ENCODE peak calls at places on chromosomes 4 and X, in seven cellular contexts. Z, L, D, S, R, W and T are unnamed samples. For H3K4me1 and H3K9me3, the result is how much of the 10 kb centered on the place peaks cover.

GRCh38 chr4:1207603-1208265 is 35.4 kb upstream of the SPON2 start:
- DNase-seq in R (no peak), W (peak), S (no peak), Z (peak), L (peak), D (no peak), T (peak)

GRCh38 chr4:148315049-148315448 is 127.2 kb downstream of the NR3C2 start:
- DNase-seq in D (no peak), R (no peak), W (no peak), L (peak), Z (peak), S (no peak), T (peak)

GRCh38 chrX:16658284-16658683 is 8.3 kb downstream of the S100G start:
- DNase-seq in R (no peak), W (no peak), Z (peak), D (no peak), S (no peak), L (peak), T (peak)

GRCh38 chr4:171676555-171677215 is 136.5 kb upstream of the GALNTL6 start:
- DNase-seq in D (no peak), W (no peak), R (no peak), S (peak), Z (no peak), L (no peak), T (no peak)

GRCh38 chr4:1024882-1025552 is 13.6 kb downstream of the FGFRL1 start:
- DNase-seq in L (no peak), D (no peak), W (no peak), Z (no peak), S (no peak), R (no peak), T (no peak)

GRCh38 chr4:118825799-118826198 is 10.1 kb downstream of the SEC24D start:
- DNase-seq in W (no peak), L (no peak), S (no peak), Z (no peak), R (no peak), D (no peak), T (no peak)

GRCh38 chr4:21184788-21185187 is 484.5 kb downstream of the PACRGL start:
- DNase-seq in S (no peak), R (no peak), Z (no peak), D (no peak), L (peak), W (no peak), T (no peak)

GRCh38 chr4:140150886-140151699 is 2.9 kb downstream of the MAML3 start:
- DNase-seq in W (peak), L (peak), S (no peak), R (peak), D (peak), Z (peak), T (peak)

GRCh38 chr4:26235500-26235899 is 85.3 kb upstream of the RBPJ start:
- DNase-seq in W (no peak), D (no peak), Z (peak), R (peak), L (peak), S (no peak), T (peak)

GRCh38 chr4:33369366-33369899 is 2649.3 kb downstream of the PCDH7 start:
- DNase-seq in D (no peak), L (peak), W (no peak), Z (peak), R (peak), S (no peak), T (peak)

GRCh38 chrX:155577682-155578081 is 35.1 kb downstream of the TMLHE start:
- DNase-seq in D (no peak), L (no peak), S (peak), Z (no peak), W (no peak), R (no peak), T (no peak)

GRCh38 chr4:87406462-87406861 is 15.5 kb upstream of the HSD17B11 start:
- DNase-seq in D (no peak), R (no peak), Z (no peak), L (no peak), W (no peak), S (no peak), T (no peak)

GRCh38 chr4:108166441-108167315 is 2.1 kb downstream of the LEF1 start:
- DNase-seq in Z (no peak), L (peak), D (peak), S (no peak), R (peak), W (peak), T (peak)

GRCh38 chrX:10617964-10618342 is 2.4 kb downstream of the MID1 start:
- DNase-seq in R (no peak), L (peak), Z (peak), W (peak), S (no peak), D (no peak), T (peak)

GRCh38 chrX:10165580-10166247 is 8.9 kb downstream of the CLCN4 start:
- DNase-seq in W (no peak), L (no peak), S (no peak), D (no peak), R (no peak), Z (no peak), T (peak)

GRCh38 chr4:87103691-87104187 is 116.7 kb downstream of the KLHL8 start:
- DNase-seq in L (peak), W (no peak), D (no peak), S (no peak), Z (peak), R (no peak), T (peak)

GRCh38 chr4:71380721-71381120 is 41.9 kb downstream of the SLC4A4 start:
- DNase-seq in R (peak), Z (peak), L (peak), W (no peak), S (no peak), D (no peak), T (peak)

GRCh38 chr4:149291463-149291862 is 524.2 kb downstream of the IQCM start:
- DNase-seq in S (no peak), D (no peak), Z (peak), L (peak), R (peak), W (no peak), T (peak)

GRCh38 chr4:26493461-26493860 is 3.2 kb upstream of the CCKAR start:
- DNase-seq in S (no peak), L (no peak), W (no peak), Z (no peak), R (no peak), D (no peak), T (no peak)

GRCh38 chrX:47200385-47201150 is 6.9 kb downstream of the UBA1 start:
- DNase-seq in Z (peak), L (peak), D (no peak), S (no peak), W (no peak), R (peak), T (peak)

GRCh38 chr4:66275381-66276060 is 605.2 kb upstream of the EPHA5 start:
- DNase-seq in W (no peak), Z (no peak), D (no peak), L (no peak), R (peak), S (no peak), T (peak)

GRCh38 chr4:25792200-25792791 is 70.5 kb downstream of the SEL1L3 start:
- DNase-seq in R (no peak), W (peak), Z (no peak), D (peak), S (no peak), L (peak), T (no peak)

GRCh38 chr4:169565606-169566351 is 46.6 kb downstream of the NEK1 start:
- DNase-seq in S (no peak), Z (no peak), R (no peak), D (no peak), W (no peak), L (no peak), T (no peak)

GRCh38 chr4:185820119-185821028 is 8.4 kb upstream of the SORBS2 start:
- DNase-seq in Z (no peak), L (no peak), S (no peak), D (peak), W (no peak), R (no peak), T (no peak)

GRCh38 chr4:128279624-128280225 is 7.9 kb downstream of the PGRMC2 start:
- DNase-seq in S (no peak), Z (no peak), R (no peak), L (no peak), D (no peak), W (no peak), T (no peak)

GRCh38 chr4:76233534-76233933 is 18.0 kb upstream of the FAM47E start:
- DNase-seq in Z (no peak), R (no peak), W (peak), D (no peak), S (no peak), L (no peak), T (no peak)

GRCh38 chr4:34039766-34040165 is 2204.5 kb downstream of the ARAP2 start:
- DNase-seq in Z (no peak), S (no peak), R (no peak), L (no peak), W (no peak), D (no peak), T (no peak)

GRCh38 chr4:187558391-187558790 is 437.2 kb upstream of the ZFP42 start:
- DNase-seq in S (no peak), Z (peak), R (peak), D (no peak), L (peak), W (no peak), T (no peak)

GRCh38 chrX:154465601-154466000 is 7.5 kb downstream of the PLXNA3 start:
- DNase-seq in L (no peak), S (no peak), W (no peak), R (no peak), Z (no peak), D (no peak), T (no peak)

GRCh38 chrX:13939741-13940597 is 89.7 kb downstream of the GEMIN8 start:
- DNase-seq in D (peak), W (no peak), L (no peak), R (no peak), Z (no peak), S (no peak), T (no peak)

GRCh38 chrX:24676403-24677024 is 17.2 kb upstream of the POLA1 start:
- DNase-seq in W (peak), R (peak), D (peak), Z (no peak), L (peak), S (no peak), T (no peak)

GRCh38 chrX:120302434-120302833 is 8.8 kb downstream of the TMEM255A start:
- DNase-seq in Z (no peak), S (peak), D (peak), W (no peak), R (peak), L (no peak), T (no peak)
- H3K4me1 ChIP-seq in Z (under half), S (under half), D (under half), W (under half), R (under half), L (under half), T (under half)

GRCh38 chrX:66191563-66191962 is 27.5 kb downstream of the HEPH start:
- DNase-seq in S (no peak), W (no peak), R (no peak), D (no peak), Z (no peak), L (no peak), T (no peak)
- H3K9me3 ChIP-seq in S (under half), W (under half), R (under half), D (under half), Z (under half), L (under half), T (under half)

GRCh38 chr4:19987746-19988145 is 264.0 kb upstream of the SLIT2 start:
- DNase-seq in R (no peak), W (no peak), D (no peak), Z (peak), L (peak), S (no peak), T (peak)

GRCh38 chr4:19992694-19993093 is 259.0 kb upstream of the SLIT2 start:
- DNase-seq in Z (no peak), S (no peak), W (no peak), R (no peak), L (no peak), D (no peak), T (no peak)

DNA sequence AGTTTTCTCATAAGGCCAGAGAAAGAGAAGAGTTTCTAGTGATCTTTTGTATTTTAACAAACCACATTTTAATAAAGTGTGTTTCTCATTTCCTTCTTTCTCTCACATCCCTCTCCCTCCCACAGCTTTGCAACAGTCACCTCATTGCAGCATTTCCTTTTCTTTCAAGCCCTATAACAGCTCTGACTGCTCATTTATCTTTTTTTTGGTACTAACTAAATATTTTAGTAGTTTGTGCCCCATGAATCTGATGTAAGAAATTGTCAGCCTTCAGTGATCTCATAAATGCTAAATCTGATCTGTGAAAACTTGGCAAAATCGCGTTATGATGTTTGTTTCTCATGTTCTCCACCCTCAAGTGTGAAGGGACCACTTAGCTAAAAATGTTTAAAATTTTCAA is 258.5 kb upstream of the SLIT2 start:
- DNase-seq in L (no peak), Z (no peak), R (no peak), D (no peak), W (no peak), S (no peak), T (peak)
- H3K4me2 ChIP-seq in L (no peak), Z (no peak), R (no peak), D (no peak), W (no peak), S (no peak), T (no peak)

GRCh38 chr4:184424993-184425758 is 49.2 kb downstream of the IRF2 start:
- DNase-seq in D (no peak), R (no peak), Z (peak), S (no peak), W (no peak), L (no peak), T (no peak)

GRCh38 chr4:184427687-184428086 is 46.7 kb downstream of the IRF2 start:
- DNase-seq in Z (no peak), S (no peak), R (no peak), W (no peak), D (no peak), L (no peak), T (no peak)

GRCh38 chr4:184424279-184424678 is 50.1 kb downstream of the IRF2 start:
- DNase-seq in W (no peak), S (no peak), L (no peak), Z (no peak), D (no peak), R (no peak), T (no peak)

GRCh38 chr4:184428787-184429186 is 45.6 kb downstream of the IRF2 start:
- DNase-seq in Z (no peak), W (no peak), R (no peak), L (no peak), D (no peak), S (no peak), T (no peak)

DNA sequence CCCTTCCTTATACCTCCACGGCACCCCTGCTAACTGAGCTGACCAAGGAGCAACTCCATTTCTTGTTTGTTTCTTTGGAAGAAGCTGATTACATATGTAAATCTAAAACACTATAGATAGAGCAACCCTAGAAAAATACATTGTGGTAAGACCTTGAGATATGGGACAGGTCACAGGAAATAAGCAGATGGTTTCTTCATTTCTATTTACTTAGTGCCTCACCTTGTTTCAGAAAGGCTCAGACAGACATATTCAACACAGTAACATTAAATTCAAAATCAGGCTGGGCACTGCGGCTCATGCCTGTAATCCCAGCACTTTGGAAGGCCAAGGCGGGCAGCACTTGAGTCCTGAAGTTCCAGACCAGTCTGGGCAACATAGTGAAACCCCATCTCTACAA is 47.3 kb downstream of the IRF2 start:
- DNase-seq in S (no peak), Z (no peak), W (no peak), R (no peak), D (no peak), L (peak), T (no peak)
- H3K4me1 ChIP-seq in S (under half), Z (under half), W (under half), R (under half), D (under half), L (under half), T (under half)

GRCh38 chr4:19689511-19689910 is 562.2 kb upstream of the SLIT2 start:
- DNase-seq in R (no peak), S (no peak), D (no peak), W (no peak), L (peak), Z (peak), T (peak)
- H3K9me3 ChIP-seq in R (under half), S (under half), D (under half), W (under half), L (under half), Z (under half), T (under half)